ENCODE peak calls at places on chromosomes 13 and 19, in eight cellular contexts. One of them, this sample, is unnamed.

GRCh38 chr19:31113250-31113685 is 236.0 kb downstream of the TSHZ3 start:
- DNase-seq in activated CD4-positive, alpha-beta T cell treated with anti-CD3 and anti-CD28 coated beads, Interleukin-2, amount 50 U/mL, for 24 hours: no peak
- DNase-seq in IMR-90: peak; percentile 39
- DNase-seq in EL: peak; percentile 48
- DNase-seq in stimulated activated CD8-positive, alpha-beta memory T cell treated with anti-CD3 and anti-CD28 coated beads, Interleukin-12 subunit alpha, Interleukin-12 subunit beta, amount 100 ng/mL, for 1 hour: no peak
- DNase-seq in GM12891: no peak
- DNase-seq in nucleus accumbens: no peak
- DNase-seq in NAMALWA: no peak
- DNase-seq in this sample: no peak

GRCh38 chr19:55617426-55617825 is 6.9 kb downstream of the ZNF784 start:
- DNase-seq in stimulated activated CD8-positive, alpha-beta memory T cell treated with anti-CD3 and anti-CD28 coated beads, Interleukin-12 subunit alpha, Interleukin-12 subunit beta, amount 100 ng/mL, for 1 hour: no peak
- DNase-seq in activated CD4-positive, alpha-beta T cell treated with anti-CD3 and anti-CD28 coated beads, Interleukin-2, amount 50 U/mL, for 24 hours: no peak
- DNase-seq in nucleus accumbens: no peak
- DNase-seq in NAMALWA: no peak
- DNase-seq in GM12891: no peak
- DNase-seq in EL: no peak
- DNase-seq in IMR-90: no peak
- DNase-seq in this sample: no peak

GRCh38 chr19:16232568-16232967 is 34.9 kb downstream of the AP1M1 start:
- DNase-seq in EL: no peak
- DNase-seq in NAMALWA: no peak
- DNase-seq in activated CD4-positive, alpha-beta T cell treated with anti-CD3 and anti-CD28 coated beads, Interleukin-2, amount 50 U/mL, for 24 hours: no peak
- DNase-seq in nucleus accumbens: no peak
- DNase-seq in GM12891: no peak
- DNase-seq in stimulated activated CD8-positive, alpha-beta memory T cell treated with anti-CD3 and anti-CD28 coated beads, Interleukin-12 subunit alpha, Interleukin-12 subunit beta, amount 100 ng/mL, for 1 hour: no peak
- DNase-seq in IMR-90: no peak
- DNase-seq in this sample: no peak

GRCh38 chr19:31261019-31261595 is 88.1 kb downstream of the TSHZ3 start:
- DNase-seq in nucleus accumbens: no peak
- DNase-seq in NAMALWA: no peak
- DNase-seq in EL: no peak
- DNase-seq in stimulated activated CD8-positive, alpha-beta memory T cell treated with anti-CD3 and anti-CD28 coated beads, Interleukin-12 subunit alpha, Interleukin-12 subunit beta, amount 100 ng/mL, for 1 hour: no peak
- DNase-seq in IMR-90: no peak
- DNase-seq in activated CD4-positive, alpha-beta T cell treated with anti-CD3 and anti-CD28 coated beads, Interleukin-2, amount 50 U/mL, for 24 hours: no peak
- DNase-seq in GM12891: no peak
- DNase-seq in this sample: no peak

GRCh38 chr19:12597594-12597993 is 13.0 kb downstream of the ZNF490 start:
- DNase-seq in IMR-90: no peak
- DNase-seq in activated CD4-positive, alpha-beta T cell treated with anti-CD3 and anti-CD28 coated beads, Interleukin-2, amount 50 U/mL, for 24 hours: no peak
- DNase-seq in EL: no peak
- DNase-seq in nucleus accumbens: no peak
- DNase-seq in stimulated activated CD8-positive, alpha-beta memory T cell treated with anti-CD3 and anti-CD28 coated beads, Interleukin-12 subunit alpha, Interleukin-12 subunit beta, amount 100 ng/mL, for 1 hour: no peak
- DNase-seq in GM12891: no peak
- DNase-seq in NAMALWA: no peak
- DNase-seq in this sample: no peak

GRCh38 chr19:54203151-54203611 is 2.5 kb downstream of the RPS9 start:
- DNase-seq in IMR-90: peak; percentile 13
- DNase-seq in stimulated activated CD8-positive, alpha-beta memory T cell treated with anti-CD3 and anti-CD28 coated beads, Interleukin-12 subunit alpha, Interleukin-12 subunit beta, amount 100 ng/mL, for 1 hour: no peak
- DNase-seq in EL: no peak
- DNase-seq in activated CD4-positive, alpha-beta T cell treated with anti-CD3 and anti-CD28 coated beads, Interleukin-2, amount 50 U/mL, for 24 hours: no peak
- DNase-seq in nucleus accumbens: no peak
- DNase-seq in NAMALWA: no peak
- DNase-seq in GM12891: no peak
- DNase-seq in this sample: no peak

GRCh38 chr13:30154931-30155330 is 152.4 kb downstream of the KATNAL1 start:
- DNase-seq in stimulated activated CD8-positive, alpha-beta memory T cell treated with anti-CD3 and anti-CD28 coated beads, Interleukin-12 subunit alpha, Interleukin-12 subunit beta, amount 100 ng/mL, for 1 hour: no peak
- DNase-seq in IMR-90: no peak
- DNase-seq in NAMALWA: no peak
- DNase-seq in GM12891: no peak
- DNase-seq in nucleus accumbens: no peak
- DNase-seq in activated CD4-positive, alpha-beta T cell treated with anti-CD3 and anti-CD28 coated beads, Interleukin-2, amount 50 U/mL, for 24 hours: no peak
- DNase-seq in EL: no peak
- DNase-seq in this sample: no peak

GRCh38 chr13:78060966-78061365 is 142.3 kb upstream of the EDNRB start:
- DNase-seq in NAMALWA: no peak
- DNase-seq in nucleus accumbens: peak; percentile 24
- DNase-seq in activated CD4-positive, alpha-beta T cell treated with anti-CD3 and anti-CD28 coated beads, Interleukin-2, amount 50 U/mL, for 24 hours: no peak
- DNase-seq in GM12891: no peak
- DNase-seq in stimulated activated CD8-positive, alpha-beta memory T cell treated with anti-CD3 and anti-CD28 coated beads, Interleukin-12 subunit alpha, Interleukin-12 subunit beta, amount 100 ng/mL, for 1 hour: no peak
- DNase-seq in EL: no peak
- DNase-seq in IMR-90: no peak
- DNase-seq in this sample: no peak

GRCh38 chr19:55383789-55384575 is at the start of gene TMEM238:
- DNase-seq in GM12891: peak; percentile 84
- DNase-seq in nucleus accumbens: no peak
- DNase-seq in IMR-90: peak; percentile 70
- DNase-seq in stimulated activated CD8-positive, alpha-beta memory T cell treated with anti-CD3 and anti-CD28 coated beads, Interleukin-12 subunit alpha, Interleukin-12 subunit beta, amount 100 ng/mL, for 1 hour: no peak
- DNase-seq in EL: peak; percentile 70
- DNase-seq in NAMALWA: peak; percentile 77
- DNase-seq in activated CD4-positive, alpha-beta T cell treated with anti-CD3 and anti-CD28 coated beads, Interleukin-2, amount 50 U/mL, for 24 hours: no peak
- DNase-seq in this sample: peak; percentile 81

GRCh38 chr19:51040151-51040550 is 5.3 kb upstream of the KLK12 start:
- DNase-seq in NAMALWA: no peak
- DNase-seq in activated CD4-positive, alpha-beta T cell treated with anti-CD3 and anti-CD28 coated beads, Interleukin-2, amount 50 U/mL, for 24 hours: no peak
- DNase-seq in EL: no peak
- DNase-seq in IMR-90: no peak
- DNase-seq in GM12891: no peak
- DNase-seq in stimulated activated CD8-positive, alpha-beta memory T cell treated with anti-CD3 and anti-CD28 coated beads, Interleukin-12 subunit alpha, Interleukin-12 subunit beta, amount 100 ng/mL, for 1 hour: no peak
- DNase-seq in nucleus accumbens: no peak
- DNase-seq in this sample: no peak

GRCh38 chr19:55493052-55493649 is 4.9 kb downstream of the SSC5D start:
- DNase-seq in IMR-90: peak; percentile 67
- DNase-seq in GM12891: no peak
- DNase-seq in stimulated activated CD8-positive, alpha-beta memory T cell treated with anti-CD3 and anti-CD28 coated beads, Interleukin-12 subunit alpha, Interleukin-12 subunit beta, amount 100 ng/mL, for 1 hour: no peak
- DNase-seq in NAMALWA: no peak
- DNase-seq in EL: peak; percentile 63
- DNase-seq in activated CD4-positive, alpha-beta T cell treated with anti-CD3 and anti-CD28 coated beads, Interleukin-2, amount 50 U/mL, for 24 hours: no peak
- DNase-seq in nucleus accumbens: no peak
- DNase-seq in this sample: no peak

This sample was measured in NCI-H69.